ENCODE peak calls at places on chromosomes 12 and 14, in nine cellular contexts. I, Z, X, V, G, B, Y, F and T are unnamed samples.

GRCh38 chr12:57395121-57395520 is 35.7 kb downstream of the R3HDM2 start:
- DNase-seq in I (no peak), B (no peak), Y (no peak), F (no peak), X (no peak), V (no peak), G (peak; percentile 31), Z (no peak), T (no peak)

GRCh38 chr14:24607081-24607480 is 2.4 kb downstream of the GZMH start:
- DNase-seq in Y (no peak), B (no peak), V (no peak), G (peak; percentile 66), X (no peak), F (no peak), Z (no peak), I (no peak), T (no peak)

GRCh38 chr12:54689034-54689372 is 40.8 kb upstream of the DCD start:
- DNase-seq in X (no peak), Z (no peak), V (no peak), G (no peak), Y (no peak), I (no peak), B (no peak), F (no peak), T (no peak)

GRCh38 chr14:92499216-92499615 is 14.4 kb upstream of the RIN3 start:
- DNase-seq in Z (no peak), V (no peak), F (no peak), G (no peak), X (no peak), I (no peak), B (no peak), Y (no peak), T (no peak)

GRCh38 chr12:118237053-118237665 is 101.2 kb downstream of the PEBP1 start:
- DNase-seq in G (no peak), I (no peak), V (no peak), X (no peak), F (no peak), B (no peak), Z (no peak), Y (no peak), T (no peak)

GRCh38 chr12:49428652-49429549 is 61.6 kb downstream of the SPATS2 start:
- DNase-seq in F (no peak), Y (no peak), G (no peak), X (no peak), B (no peak), V (no peak), Z (no peak), I (no peak), T (no peak)

GRCh38 chr12:19893514-19893913 is 454.2 kb downstream of the AEBP2 start:
- DNase-seq in F (no peak), B (no peak), Z (no peak), I (no peak), G (no peak), V (no peak), X (no peak), Y (no peak), T (no peak)

GRCh38 chr12:25423355-25423754 is 129.7 kb downstream of the LMNTD1 start:
- DNase-seq in Y (peak; percentile 52), F (no peak), V (no peak), G (peak; percentile 70), X (no peak), I (peak; percentile 31), Z (peak; percentile 35), B (no peak), T (peak; percentile 10)

GRCh38 chr12:28443337-28443736 is 253.1 kb downstream of the CCDC91 start:
- DNase-seq in B (no peak), X (no peak), F (no peak), Y (no peak), V (no peak), Z (no peak), I (no peak), G (no peak), T (no peak)

GRCh38 chr14:98904677-98905076 is 367.3 kb downstream of the BCL11B start:
- DNase-seq in Z (no peak), G (no peak), I (no peak), V (no peak), B (no peak), Y (no peak), X (no peak), F (no peak), T (no peak)

GRCh38 chr14:64296561-64296960 is 2.4 kb upstream of the ESR2 start:
- DNase-seq in Z (no peak), V (no peak), Y (no peak), X (no peak), I (no peak), B (no peak), G (no peak), F (no peak), T (no peak)

GRCh38 chr12:87812030-87812429 is 217.2 kb downstream of the C12orf50 start:
- DNase-seq in X (no peak), Y (no peak), F (no peak), I (no peak), B (no peak), Z (no peak), V (no peak), G (peak; percentile 64), T (no peak)

GRCh38 chr12:16281157-16281556 is 3.7 kb upstream of the SLC15A5 start:
- DNase-seq in V (no peak), Y (peak; percentile 9), Z (no peak), X (no peak), B (no peak), G (peak; percentile 45), I (no peak), F (no peak), T (no peak)

GRCh38 chr12:92194566-92194965 is 48.9 kb upstream of the BTG1 start:
- DNase-seq in V (no peak), Y (no peak), G (no peak), F (no peak), X (no peak), Z (no peak), B (no peak), I (no peak), T (no peak)

GRCh38 chr14:51880810-51881580 is 20.6 kb downstream of the GNG2 start:
- DNase-seq in G (no peak), Z (no peak), I (no peak), Y (no peak), V (no peak), X (peak; percentile 17), B (no peak), F (no peak), T (no peak)

GRCh38 chr14:51323492-51323891 is 83.4 kb downstream of the TMX1 start:
- DNase-seq in V (no peak), Z (no peak), G (no peak), X (no peak), B (no peak), F (no peak), I (no peak), Y (no peak), T (no peak)

GRCh38 chr12:12608557-12608957 is 3.1 kb upstream of the CREBL2 start:
- DNase-seq in Y (no peak), V (no peak), Z (no peak), G (peak; percentile 34), B (no peak), F (no peak), X (no peak), I (no peak), T (no peak)

GRCh38 chr12:69331846-69332684 is 16.1 kb upstream of the LYZ start:
- DNase-seq in I (no peak), Z (no peak), G (no peak), V (no peak), Y (no peak), B (no peak), F (no peak), X (no peak), T (no peak)

GRCh38 chr12:5889381-5890047 is 55.5 kb downstream of the ANO2 start:
- DNase-seq in X (no peak), Z (no peak), V (no peak), Y (no peak), I (no peak), G (no peak), F (no peak), B (no peak), T (no peak)

GRCh38 chr14:104197449-104198247 is 59.3 kb downstream of the KIF26A start:
- DNase-seq in B (no peak), V (no peak), Y (no peak), X (no peak), F (no peak), Z (no peak), G (no peak), I (no peak), T (no peak)
- H3K9me3 ChIP-seq in B (no peaks in the 10 kb centered on the region), V (no peaks in the 10 kb centered on the region), Y (no peaks in the 10 kb centered on the region), X (no peaks in the 10 kb centered on the region), F (no peaks in the 10 kb centered on the region), Z (no peaks in the 10 kb centered on the region), G (no peaks in the 10 kb centered on the region), I (no peaks in the 10 kb centered on the region), T (no peaks in the 10 kb centered on the region)

GRCh38 chr14:89576960-89577359 is 159.9 kb upstream of the FOXN3 start:
- DNase-seq in V (no peak), I (no peak), X (no peak), Y (no peak), G (no peak), Z (no peak), F (no peak), B (no peak), T (no peak)
- TF ChIP-seq POLR2A in V (no peak), I (no peak), X (no peak), Y (no peak), G (no peak), Z (no peak), F (no peak), B (no peak), T (no peak)

GRCh38 chr14:36194645-36195044 is 18.1 kb upstream of the PTCSC3 start:
- DNase-seq in Z (no peak), F (no peak), Y (no peak), G (no peak), X (no peak), B (no peak), I (no peak), V (no peak), T (no peak)
- H3K27ac ChIP-seq in Z (no peak overlapping the region), F (no peak overlapping the region), Y (no peak overlapping the region), G (no peak overlapping the region), X (no peak overlapping the region), B (no peak overlapping the region), I (no peak overlapping the region), V (no peak overlapping the region), T (no peak overlapping the region)

GRCh38 chr14:104393199-104393897 is 186.2 kb upstream of the C14orf180 start:
- DNase-seq in I (peak; percentile 21), G (no peak), Z (no peak), F (peak; percentile 54), X (no peak), Y (no peak), V (peak; percentile 71), B (no peak), T (no peak)

GRCh38 chr14:104392396-104393198 is 187.0 kb upstream of the C14orf180 start:
- DNase-seq in F (peak; percentile 42), B (no peak), X (no peak), I (no peak), G (peak; percentile 38), Y (no peak), Z (no peak), V (no peak), T (no peak)

GRCh38 chr14:104390941-104391901 is 188.3 kb upstream of the C14orf180 start:
- DNase-seq in X (peak; percentile 4), Z (no peak), F (peak; percentile 38), B (no peak), V (no peak), Y (no peak), G (peak; percentile 38), I (peak; percentile 22), T (no peak)

GRCh38 chr14:104390221-104390931 is 189.2 kb upstream of the C14orf180 start:
- DNase-seq in Y (no peak), I (no peak), B (no peak), G (peak; percentile 41), Z (no peak), X (no peak), V (no peak), F (peak; percentile 37), T (no peak)

GRCh38 chr14:104392001-104392395 is 187.6 kb upstream of the C14orf180 start:
- DNase-seq in Y (no peak), X (no peak), B (no peak), Z (no peak), F (peak; percentile 44), G (peak; percentile 43), V (no peak), I (no peak), T (no peak)
- H3K9me3 ChIP-seq in Y (no peaks in the 10 kb centered on the region), X (no peaks in the 10 kb centered on the region), B (no peaks in the 10 kb centered on the region), Z (no peaks in the 10 kb centered on the region), F (peaks cover 4% of the 10 kb centered on the region), G (peaks cover 1% of the 10 kb centered on the region), V (no peaks in the 10 kb centered on the region), I (peaks cover 5% of the 10 kb centered on the region), T (no peaks in the 10 kb centered on the region)